ENCODE peak calls at places on chromosome 14, in five cellular contexts. One of them, this sample, is unnamed.

GRCh38 chr14:73709904-73710469 is 4.2 kb downstream of the PNMA1 start:
- DNase-seq in CD4-positive, CD25-positive, alpha-beta regulatory T cell: no peak
- DNase-seq in endothelial cell of umbilical vein: no peak
- DNase-seq in right atrium auricular region: no peak
- DNase-seq in PC-3: no peak
- DNase-seq in this sample: no peak

GRCh38 chr14:69571879-69572633 is 2.6 kb downstream of the CCDC177 start:
- DNase-seq in CD4-positive, CD25-positive, alpha-beta regulatory T cell: peak; percentile 16
- DNase-seq in endothelial cell of umbilical vein: no peak
- DNase-seq in right atrium auricular region: no peak
- DNase-seq in PC-3: peak; percentile 33
- DNase-seq in this sample: peak; percentile 9

GRCh38 chr14:91801358-91801757 is 66.0 kb downstream of the TC2N start:
- DNase-seq in CD4-positive, CD25-positive, alpha-beta regulatory T cell: no peak
- DNase-seq in endothelial cell of umbilical vein: no peak
- DNase-seq in right atrium auricular region: no peak
- DNase-seq in PC-3: no peak
- DNase-seq in this sample: no peak

GRCh38 chr14:93959239-93960107 is 16.9 kb downstream of the ASB2 start:
- DNase-seq in CD4-positive, CD25-positive, alpha-beta regulatory T cell: peak; percentile 95
- DNase-seq in endothelial cell of umbilical vein: peak; percentile 36
- DNase-seq in right atrium auricular region: no peak
- DNase-seq in PC-3: peak; percentile 95
- DNase-seq in this sample: no peak

GRCh38 chr14:77542349-77543239 is 44.0 kb upstream of the ISM2 start:
- DNase-seq in CD4-positive, CD25-positive, alpha-beta regulatory T cell: no peak
- DNase-seq in endothelial cell of umbilical vein: peak; percentile 91
- DNase-seq in right atrium auricular region: no peak
- DNase-seq in PC-3: no peak
- DNase-seq in this sample: peak; percentile 11

GRCh38 chr14:94769413-94770250 is at the start of gene GSC:
- DNase-seq in CD4-positive, CD25-positive, alpha-beta regulatory T cell: peak; percentile 23
- DNase-seq in endothelial cell of umbilical vein: peak; percentile 21
- DNase-seq in right atrium auricular region: no peak
- DNase-seq in PC-3: peak; percentile 2
- DNase-seq in this sample: peak; percentile 69

GRCh38 chr14:76640923-76641395 is 120.3 kb upstream of the VASH1 start:
- DNase-seq in CD4-positive, CD25-positive, alpha-beta regulatory T cell: no peak
- DNase-seq in endothelial cell of umbilical vein: no peak
- DNase-seq in right atrium auricular region: no peak
- DNase-seq in PC-3: no peak
- DNase-seq in this sample: no peak

GRCh38 chr14:80325688-80326087 is 114.4 kb upstream of the DIO2 start:
- DNase-seq in CD4-positive, CD25-positive, alpha-beta regulatory T cell: no peak
- DNase-seq in endothelial cell of umbilical vein: no peak
- DNase-seq in right atrium auricular region: no peak
- DNase-seq in PC-3: no peak
- DNase-seq in this sample: no peak

GRCh38 chr14:35051796-35052195 is 5.7 kb downstream of the FAM177A1 start:
- DNase-seq in CD4-positive, CD25-positive, alpha-beta regulatory T cell: no peak
- DNase-seq in endothelial cell of umbilical vein: no peak
- DNase-seq in right atrium auricular region: no peak
- DNase-seq in PC-3: peak; percentile 78
- DNase-seq in this sample: no peak

GRCh38 chr14:63781686-63782085 is 53.8 kb upstream of the SGPP1 start:
- DNase-seq in CD4-positive, CD25-positive, alpha-beta regulatory T cell: no peak
- DNase-seq in endothelial cell of umbilical vein: no peak
- DNase-seq in right atrium auricular region: no peak
- DNase-seq in PC-3: peak; percentile 61
- DNase-seq in this sample: no peak

GRCh38 chr14:45252356-45253069 is 489 bp downstream of the MIS18BP1 start:
- DNase-seq in CD4-positive, CD25-positive, alpha-beta regulatory T cell: peak; percentile 44
- DNase-seq in endothelial cell of umbilical vein: peak; percentile 42
- DNase-seq in right atrium auricular region: no peak
- DNase-seq in PC-3: peak; percentile 18
- DNase-seq in this sample: no peak

GRCh38 chr14:34356267-34356660 is 105.8 kb downstream of the SPTSSA start:
- DNase-seq in CD4-positive, CD25-positive, alpha-beta regulatory T cell: no peak
- DNase-seq in endothelial cell of umbilical vein: no peak
- DNase-seq in right atrium auricular region: no peak
- DNase-seq in PC-3: no peak
- DNase-seq in this sample: no peak

GRCh38 chr14:36618641-36619040 is 36.2 kb upstream of the NKX2-8 start:
- DNase-seq in CD4-positive, CD25-positive, alpha-beta regulatory T cell: no peak
- DNase-seq in endothelial cell of umbilical vein: no peak
- DNase-seq in right atrium auricular region: no peak
- DNase-seq in PC-3: no peak
- DNase-seq in this sample: no peak

GRCh38 chr14:91873476-91874265 is 6.3 kb upstream of the TC2N start:
- DNase-seq in CD4-positive, CD25-positive, alpha-beta regulatory T cell: peak; percentile 95
- DNase-seq in endothelial cell of umbilical vein: no peak
- DNase-seq in right atrium auricular region: no peak
- DNase-seq in PC-3: peak; percentile 53
- DNase-seq in this sample: no peak

GRCh38 chr14:21264025-21264801 is 5.0 kb downstream of the HNRNPC start:
- DNase-seq in CD4-positive, CD25-positive, alpha-beta regulatory T cell: peak; percentile 79
- DNase-seq in endothelial cell of umbilical vein: peak; percentile 51
- DNase-seq in right atrium auricular region: no peak
- DNase-seq in PC-3: peak; percentile 77
- DNase-seq in this sample: no peak

GRCh38 chr14:38053684-38054083 is 154.0 kb upstream of the SSTR1 start:
- DNase-seq in CD4-positive, CD25-positive, alpha-beta regulatory T cell: no peak
- DNase-seq in endothelial cell of umbilical vein: no peak
- DNase-seq in right atrium auricular region: no peak
- DNase-seq in PC-3: no peak
- DNase-seq in this sample: no peak

GRCh38 chr14:61406198-61406597 is 84.8 kb downstream of the PRKCH start:
- DNase-seq in CD4-positive, CD25-positive, alpha-beta regulatory T cell: no peak
- DNase-seq in endothelial cell of umbilical vein: no peak
- DNase-seq in right atrium auricular region: no peak
- DNase-seq in PC-3: no peak
- DNase-seq in this sample: no peak

GRCh38 chr14:24067133-24068082 is 4.0 kb upstream of the CPNE6 start:
- DNase-seq in CD4-positive, CD25-positive, alpha-beta regulatory T cell: no peak
- DNase-seq in endothelial cell of umbilical vein: no peak
- DNase-seq in right atrium auricular region: no peak
- DNase-seq in PC-3: no peak
- DNase-seq in this sample: no peak

GRCh38 chr14:89198544-89199329 is 218.3 kb downstream of the FOXN3 start:
- DNase-seq in CD4-positive, CD25-positive, alpha-beta regulatory T cell: no peak
- DNase-seq in endothelial cell of umbilical vein: no peak
- DNase-seq in right atrium auricular region: peak; percentile 66
- DNase-seq in PC-3: no peak
- DNase-seq in this sample: no peak

GRCh38 chr14:95662376-95663186 is 23.6 kb upstream of the TCL1B start:
- DNase-seq in CD4-positive, CD25-positive, alpha-beta regulatory T cell: peak; percentile 15
- DNase-seq in endothelial cell of umbilical vein: no peak
- DNase-seq in right atrium auricular region: no peak
- DNase-seq in PC-3: no peak
- DNase-seq in this sample: no peak

GRCh38 chr14:79465651-79466050 is 745.7 kb downstream of the DIO2 start:
- DNase-seq in CD4-positive, CD25-positive, alpha-beta regulatory T cell: no peak
- DNase-seq in endothelial cell of umbilical vein: no peak
- DNase-seq in right atrium auricular region: no peak
- DNase-seq in PC-3: no peak
- DNase-seq in this sample: no peak

GRCh38 chr14:64170190-64170589 is 124.0 kb downstream of the ESR2 start:
- DNase-seq in CD4-positive, CD25-positive, alpha-beta regulatory T cell: no peak
- DNase-seq in endothelial cell of umbilical vein: no peak
- DNase-seq in right atrium auricular region: no peak
- DNase-seq in PC-3: no peak
- DNase-seq in this sample: no peak

GRCh38 chr14:71244341-71244740 is 337.1 kb downstream of the PCNX1 start:
- DNase-seq in CD4-positive, CD25-positive, alpha-beta regulatory T cell: no peak
- DNase-seq in endothelial cell of umbilical vein: no peak
- DNase-seq in right atrium auricular region: no peak
- DNase-seq in PC-3: no peak
- DNase-seq in this sample: no peak

GRCh38 chr14:71245659-71246361 is 338.6 kb downstream of the PCNX1 start:
- DNase-seq in CD4-positive, CD25-positive, alpha-beta regulatory T cell: peak; percentile 58
- DNase-seq in endothelial cell of umbilical vein: no peak
- DNase-seq in right atrium auricular region: no peak
- DNase-seq in PC-3: no peak
- DNase-seq in this sample: no peak

GRCh38 chr14:71242237-71242748 is 335.0 kb downstream of the PCNX1 start:
- DNase-seq in CD4-positive, CD25-positive, alpha-beta regulatory T cell: no peak
- DNase-seq in endothelial cell of umbilical vein: peak; percentile 77
- DNase-seq in right atrium auricular region: no peak
- DNase-seq in PC-3: no peak
- DNase-seq in this sample: no peak

GRCh38 chr14:71240866-71241520 is 333.7 kb downstream of the PCNX1 start:
- DNase-seq in CD4-positive, CD25-positive, alpha-beta regulatory T cell: no peak
- DNase-seq in endothelial cell of umbilical vein: no peak
- DNase-seq in right atrium auricular region: no peak
- DNase-seq in PC-3: no peak
- DNase-seq in this sample: no peak

GRCh38 chr14:71243697-71244096 is 336.4 kb downstream of the PCNX1 start:
- DNase-seq in CD4-positive, CD25-positive, alpha-beta regulatory T cell: no peak
- DNase-seq in endothelial cell of umbilical vein: no peak
- DNase-seq in right atrium auricular region: no peak
- DNase-seq in PC-3: no peak
- DNase-seq in this sample: no peak
- H3K4me1 ChIP-seq in CD4-positive, CD25-positive, alpha-beta regulatory T cell: peaks cover 11% of the 10 kb centered on the region
- H3K4me1 ChIP-seq in endothelial cell of umbilical vein: peaks cover 12% of the 10 kb centered on the region
- H3K4me1 ChIP-seq in right atrium auricular region: no peaks in the 10 kb centered on the region
- H3K4me1 ChIP-seq in PC-3: peaks cover 11% of the 10 kb centered on the region
- H3K4me1 ChIP-seq in this sample: no peaks in the 10 kb centered on the region

DNA sequence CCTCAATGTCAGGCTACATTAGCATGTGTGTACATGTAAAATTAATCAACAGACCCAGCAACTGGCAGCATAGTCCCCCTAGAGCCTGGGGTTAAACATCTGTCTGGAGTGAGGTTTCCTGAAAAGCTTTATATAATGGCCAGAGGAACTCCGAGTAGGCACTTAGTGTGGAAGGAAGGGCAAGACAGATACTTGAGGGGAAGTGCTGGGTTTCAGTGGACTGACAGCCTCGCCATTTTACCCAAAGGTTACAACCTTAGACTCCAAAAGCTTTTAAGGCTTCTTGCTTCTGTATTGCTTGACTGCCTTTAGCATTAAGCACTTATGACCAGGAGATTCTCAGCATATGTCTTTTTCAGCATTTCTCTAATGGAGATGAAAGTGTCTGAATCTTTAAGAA is 430.8 kb downstream of the FLRT2 start:
- DNase-seq in CD4-positive, CD25-positive, alpha-beta regulatory T cell: no peak
- DNase-seq in endothelial cell of umbilical vein: no peak
- DNase-seq in right atrium auricular region: no peak
- DNase-seq in PC-3: no peak
- DNase-seq in this sample: no peak
- H3K4me3 ChIP-seq in CD4-positive, CD25-positive, alpha-beta regulatory T cell: no peak overlapping the region
- H3K4me3 ChIP-seq in endothelial cell of umbilical vein: no peak overlapping the region
- H3K4me3 ChIP-seq in right atrium auricular region: no peak overlapping the region
- H3K4me3 ChIP-seq in PC-3: no peak overlapping the region
- H3K4me3 ChIP-seq in this sample: no peak overlapping the region

GRCh38 chr14:84579292-84579691 is 950.7 kb upstream of the FLRT2 start:
- DNase-seq in CD4-positive, CD25-positive, alpha-beta regulatory T cell: no peak
- DNase-seq in endothelial cell of umbilical vein: no peak
- DNase-seq in right atrium auricular region: no peak
- DNase-seq in PC-3: no peak
- DNase-seq in this sample: no peak
- H3K4me1 ChIP-seq in CD4-positive, CD25-positive, alpha-beta regulatory T cell: no peaks in the 10 kb centered on the region
- H3K4me1 ChIP-seq in endothelial cell of umbilical vein: no peaks in the 10 kb centered on the region
- H3K4me1 ChIP-seq in right atrium auricular region: no peaks in the 10 kb centered on the region
- H3K4me1 ChIP-seq in PC-3: no peaks in the 10 kb centered on the region
- H3K4me1 ChIP-seq in this sample: peaks cover 4% of the 10 kb centered on the region

DNA sequence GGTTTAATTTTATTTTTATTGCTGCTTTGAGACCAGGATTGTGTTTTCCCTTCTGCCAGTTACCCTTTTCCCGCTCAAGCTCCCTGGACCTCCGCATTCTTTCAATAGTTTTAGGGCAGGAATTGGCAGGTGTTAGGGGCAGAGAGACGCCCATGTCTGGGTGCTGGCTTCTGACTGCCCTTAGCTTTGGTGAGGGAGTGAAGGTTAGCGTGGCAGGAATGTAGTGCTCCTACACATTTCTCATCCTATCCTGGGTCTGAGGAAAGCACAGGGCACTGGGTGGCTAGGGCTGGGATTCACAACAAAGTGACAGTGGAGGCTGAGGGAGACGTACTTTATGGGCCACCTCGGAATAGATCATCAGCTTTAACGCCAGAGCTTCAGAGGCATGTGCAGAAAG is 428.0 kb downstream of the ZFP36L1 start:
- DNase-seq in CD4-positive, CD25-positive, alpha-beta regulatory T cell: no peak
- DNase-seq in endothelial cell of umbilical vein: no peak
- DNase-seq in right atrium auricular region: no peak
- DNase-seq in PC-3: no peak
- DNase-seq in this sample: no peak
- H3K4me3 ChIP-seq in CD4-positive, CD25-positive, alpha-beta regulatory T cell: no peak overlapping the region
- H3K4me3 ChIP-seq in endothelial cell of umbilical vein: no peak overlapping the region
- H3K4me3 ChIP-seq in right atrium auricular region: no peak overlapping the region
- H3K4me3 ChIP-seq in PC-3: no peak overlapping the region
- H3K4me3 ChIP-seq in this sample: no peak overlapping the region

GRCh38 chr14:99479903-99480855 is 480 bp downstream of the SETD3 start:
- DNase-seq in CD4-positive, CD25-positive, alpha-beta regulatory T cell: peak; percentile 41
- DNase-seq in endothelial cell of umbilical vein: peak; percentile 58
- DNase-seq in right atrium auricular region: peak; percentile 70
- DNase-seq in PC-3: peak; percentile 54
- DNase-seq in this sample: peak; percentile 51

GRCh38 chr14:99481745-99482099 is 513 bp downstream of the CCNK start:
- DNase-seq in CD4-positive, CD25-positive, alpha-beta regulatory T cell: peak; percentile 53
- DNase-seq in endothelial cell of umbilical vein: no peak
- DNase-seq in right atrium auricular region: no peak
- DNase-seq in PC-3: peak; percentile 25
- DNase-seq in this sample: peak; percentile 23

GRCh38 chr14:99478133-99478532 is 2.5 kb downstream of the SETD3 start:
- DNase-seq in CD4-positive, CD25-positive, alpha-beta regulatory T cell: no peak
- DNase-seq in endothelial cell of umbilical vein: no peak
- DNase-seq in right atrium auricular region: no peak
- DNase-seq in PC-3: no peak
- DNase-seq in this sample: peak; percentile 12

GRCh38 chr14:99480856-99481744 is at the start of the genes CCNK and SETD3:
- DNase-seq in CD4-positive, CD25-positive, alpha-beta regulatory T cell: peak; percentile 100
- DNase-seq in endothelial cell of umbilical vein: peak; percentile 100
- DNase-seq in right atrium auricular region: peak; percentile 100
- DNase-seq in PC-3: peak; percentile 99
- DNase-seq in this sample: peak; percentile 100

DNA sequence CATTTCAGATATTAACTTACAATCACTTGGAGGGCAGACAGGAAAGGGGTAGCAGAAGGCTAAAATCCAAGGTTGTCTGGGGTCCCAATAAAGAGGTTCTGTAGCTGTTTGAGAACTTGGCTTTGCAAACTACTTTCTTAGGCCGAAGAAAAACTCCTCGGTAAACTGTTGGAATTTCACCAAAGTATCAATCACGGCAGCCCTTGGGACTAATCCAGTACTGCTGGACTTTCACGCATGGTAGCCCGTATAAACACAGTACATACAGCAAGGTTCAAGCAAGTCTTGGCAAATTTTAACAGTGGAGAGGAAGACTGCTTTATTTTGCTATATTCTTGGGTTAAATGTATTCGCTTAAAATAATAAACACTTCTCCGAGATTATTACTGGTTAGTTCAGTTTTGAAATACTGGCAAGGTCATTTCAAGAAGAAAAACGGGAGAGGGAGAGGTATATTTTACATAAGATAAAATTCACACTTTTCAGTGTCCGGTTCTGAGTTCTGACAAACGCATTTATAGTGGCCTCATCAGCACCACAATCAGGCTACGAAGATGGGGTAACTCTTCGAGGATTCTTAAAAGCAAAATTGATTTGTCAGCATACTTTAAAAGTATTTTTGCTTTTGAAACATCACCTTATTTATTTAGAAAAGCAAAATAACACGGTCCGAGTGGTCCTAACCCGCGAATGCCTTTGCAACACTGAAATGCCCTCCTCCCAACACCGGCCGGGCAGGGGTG is 1.3 kb downstream of the SETD3 start:
- DNase-seq in CD4-positive, CD25-positive, alpha-beta regulatory T cell: peak; percentile 4
- DNase-seq in endothelial cell of umbilical vein: peak; percentile 11
- DNase-seq in right atrium auricular region: no peak
- DNase-seq in PC-3: no peak
- DNase-seq in this sample: no peak
- H3K4me1 ChIP-seq in CD4-positive, CD25-positive, alpha-beta regulatory T cell: peaks cover 33% of the 10 kb centered on the region
- H3K4me1 ChIP-seq in endothelial cell of umbilical vein: peaks cover 23% of the 10 kb centered on the region
- H3K4me1 ChIP-seq in right atrium auricular region: no peaks in the 10 kb centered on the region
- H3K4me1 ChIP-seq in PC-3: peaks cover 21% of the 10 kb centered on the region
- H3K4me1 ChIP-seq in this sample: peaks cover 21% of the 10 kb centered on the region